ENCODE peak calls at places on chromosomes 3 and 15, in nine cellular contexts. One of them, this sample, is unnamed.
A peak's percentile ranks its signal among the peaks of the same experiment; 100 is the strongest.

GRCh38 chr3:48966876-48967361 is 23.1 kb upstream of the P4HTM start:
- DNase-seq in HTR-8/SVneo: no peak
- DNase-seq in HS-27A: no peak
- DNase-seq in IMR-90: no peak
- DNase-seq in astrocyte of the cerebellum: no peak
- DNase-seq in mucosa of descending colon: peak; percentile 67
- DNase-seq in activated CD4-positive, alpha-beta T cell treated with anti-CD3 and anti-CD28 coated beads for 36 hours: peak; percentile 75
- DNase-seq in GM10248: no peak
- DNase-seq in AML-193: no peak
- DNase-seq in this sample: no peak

GRCh38 chr15:25416693-25417092 is 22.1 kb downstream of the UBE3A start:
- DNase-seq in HTR-8/SVneo: no peak
- DNase-seq in HS-27A: no peak
- DNase-seq in IMR-90: peak; percentile 24
- DNase-seq in astrocyte of the cerebellum: no peak
- DNase-seq in mucosa of descending colon: no peak
- DNase-seq in activated CD4-positive, alpha-beta T cell treated with anti-CD3 and anti-CD28 coated beads for 36 hours: no peak
- DNase-seq in GM10248: no peak
- DNase-seq in AML-193: no peak
- DNase-seq in this sample: no peak

GRCh38 chr15:90893175-90894090 is 9.1 kb downstream of the FES start:
- DNase-seq in HTR-8/SVneo: no peak
- DNase-seq in HS-27A: no peak
- DNase-seq in IMR-90: no peak
- DNase-seq in astrocyte of the cerebellum: no peak
- DNase-seq in mucosa of descending colon: no peak
- DNase-seq in activated CD4-positive, alpha-beta T cell treated with anti-CD3 and anti-CD28 coated beads for 36 hours: peak; percentile 38
- DNase-seq in GM10248: no peak
- DNase-seq in AML-193: no peak
- DNase-seq in this sample: no peak

GRCh38 chr3:84440306-84440705 is 518.5 kb upstream of the CADM2 start:
- DNase-seq in HTR-8/SVneo: no peak
- DNase-seq in HS-27A: no peak
- DNase-seq in IMR-90: no peak
- DNase-seq in astrocyte of the cerebellum: no peak
- DNase-seq in mucosa of descending colon: no peak
- DNase-seq in activated CD4-positive, alpha-beta T cell treated with anti-CD3 and anti-CD28 coated beads for 36 hours: no peak
- DNase-seq in GM10248: no peak
- DNase-seq in AML-193: no peak
- DNase-seq in this sample: no peak

GRCh38 chr15:65184305-65184943 is 718 bp downstream of the CLPX start:
- DNase-seq in HTR-8/SVneo: peak; percentile 42
- DNase-seq in HS-27A: peak; percentile 47
- DNase-seq in IMR-90: peak; percentile 57
- DNase-seq in astrocyte of the cerebellum: no peak
- DNase-seq in mucosa of descending colon: peak; percentile 76
- DNase-seq in activated CD4-positive, alpha-beta T cell treated with anti-CD3 and anti-CD28 coated beads for 36 hours: peak; percentile 57
- DNase-seq in GM10248: peak; percentile 56
- DNase-seq in AML-193: no peak
- DNase-seq in this sample: peak; percentile 34

GRCh38 chr15:41917767-41918430 is 24.0 kb upstream of the SPTBN5 start:
- DNase-seq in HTR-8/SVneo: no peak
- DNase-seq in HS-27A: no peak
- DNase-seq in IMR-90: peak; percentile 84
- DNase-seq in astrocyte of the cerebellum: no peak
- DNase-seq in mucosa of descending colon: no peak
- DNase-seq in activated CD4-positive, alpha-beta T cell treated with anti-CD3 and anti-CD28 coated beads for 36 hours: no peak
- DNase-seq in GM10248: no peak
- DNase-seq in AML-193: no peak
- DNase-seq in this sample: no peak

GRCh38 chr3:35216501-35217266 is 422.6 kb upstream of the ARPP21 start:
- DNase-seq in HTR-8/SVneo: no peak
- DNase-seq in HS-27A: no peak
- DNase-seq in IMR-90: no peak
- DNase-seq in astrocyte of the cerebellum: no peak
- DNase-seq in mucosa of descending colon: no peak
- DNase-seq in activated CD4-positive, alpha-beta T cell treated with anti-CD3 and anti-CD28 coated beads for 36 hours: no peak
- DNase-seq in GM10248: no peak
- DNase-seq in AML-193: no peak
- DNase-seq in this sample: no peak

GRCh38 chr3:183943739-183944138 is 59.1 kb upstream of the PARL start:
- DNase-seq in HTR-8/SVneo: no peak
- DNase-seq in HS-27A: no peak
- DNase-seq in IMR-90: no peak
- DNase-seq in astrocyte of the cerebellum: no peak
- DNase-seq in mucosa of descending colon: no peak
- DNase-seq in activated CD4-positive, alpha-beta T cell treated with anti-CD3 and anti-CD28 coated beads for 36 hours: no peak
- DNase-seq in GM10248: no peak
- DNase-seq in AML-193: no peak
- DNase-seq in this sample: no peak

GRCh38 chr15:83545803-83546534 is 98.8 kb downstream of the SH3GL3 start:
- DNase-seq in HTR-8/SVneo: no peak
- DNase-seq in HS-27A: no peak
- DNase-seq in IMR-90: no peak
- DNase-seq in astrocyte of the cerebellum: no peak
- DNase-seq in mucosa of descending colon: no peak
- DNase-seq in activated CD4-positive, alpha-beta T cell treated with anti-CD3 and anti-CD28 coated beads for 36 hours: no peak
- DNase-seq in GM10248: no peak
- DNase-seq in AML-193: no peak
- DNase-seq in this sample: no peak

GRCh38 chr3:141498592-141499223 is 11.9 kb downstream of the RASA2 start:
- DNase-seq in HTR-8/SVneo: no peak
- DNase-seq in HS-27A: no peak
- DNase-seq in IMR-90: no peak
- DNase-seq in astrocyte of the cerebellum: no peak
- DNase-seq in mucosa of descending colon: peak; percentile 45
- DNase-seq in activated CD4-positive, alpha-beta T cell treated with anti-CD3 and anti-CD28 coated beads for 36 hours: peak; percentile 90
- DNase-seq in GM10248: peak; percentile 25
- DNase-seq in AML-193: peak; percentile 99
- DNase-seq in this sample: peak; percentile 51

GRCh38 chr3:38479431-38480092 is 16.6 kb upstream of the EXOG start:
- DNase-seq in HTR-8/SVneo: peak; percentile 74
- DNase-seq in HS-27A: peak; percentile 31
- DNase-seq in IMR-90: peak; percentile 62
- DNase-seq in astrocyte of the cerebellum: peak; percentile 39
- DNase-seq in mucosa of descending colon: peak; percentile 58
- DNase-seq in activated CD4-positive, alpha-beta T cell treated with anti-CD3 and anti-CD28 coated beads for 36 hours: peak; percentile 64
- DNase-seq in GM10248: peak; percentile 79
- DNase-seq in AML-193: peak; percentile 70
- DNase-seq in this sample: peak; percentile 54

GRCh38 chr15:58951388-58952060 is 18.0 kb upstream of the SLTM start:
- DNase-seq in HTR-8/SVneo: no peak
- DNase-seq in HS-27A: no peak
- DNase-seq in IMR-90: peak; percentile 84
- DNase-seq in astrocyte of the cerebellum: peak; percentile 76
- DNase-seq in mucosa of descending colon: no peak
- DNase-seq in activated CD4-positive, alpha-beta T cell treated with anti-CD3 and anti-CD28 coated beads for 36 hours: no peak
- DNase-seq in GM10248: no peak
- DNase-seq in AML-193: no peak
- DNase-seq in this sample: no peak

GRCh38 chr15:39939487-39940452 is 5.9 kb downstream of the EIF2AK4 start:
- DNase-seq in HTR-8/SVneo: no peak
- DNase-seq in HS-27A: no peak
- DNase-seq in IMR-90: no peak
- DNase-seq in astrocyte of the cerebellum: no peak
- DNase-seq in mucosa of descending colon: no peak
- DNase-seq in activated CD4-positive, alpha-beta T cell treated with anti-CD3 and anti-CD28 coated beads for 36 hours: no peak
- DNase-seq in GM10248: no peak
- DNase-seq in AML-193: no peak
- DNase-seq in this sample: no peak

GRCh38 chr3:185582236-185582635 is 3.9 kb upstream of the SENP2 start:
- DNase-seq in HTR-8/SVneo: no peak
- DNase-seq in HS-27A: no peak
- DNase-seq in IMR-90: no peak
- DNase-seq in astrocyte of the cerebellum: no peak
- DNase-seq in mucosa of descending colon: no peak
- DNase-seq in activated CD4-positive, alpha-beta T cell treated with anti-CD3 and anti-CD28 coated beads for 36 hours: no peak
- DNase-seq in GM10248: no peak
- DNase-seq in AML-193: no peak
- DNase-seq in this sample: no peak

GRCh38 chr3:71430941-71431552 is 152.5 kb downstream of the FOXP1 start:
- DNase-seq in HTR-8/SVneo: no peak
- DNase-seq in HS-27A: no peak
- DNase-seq in IMR-90: no peak
- DNase-seq in astrocyte of the cerebellum: no peak
- DNase-seq in mucosa of descending colon: no peak
- DNase-seq in activated CD4-positive, alpha-beta T cell treated with anti-CD3 and anti-CD28 coated beads for 36 hours: no peak
- DNase-seq in GM10248: no peak
- DNase-seq in AML-193: no peak
- DNase-seq in this sample: no peak

GRCh38 chr3:132874701-132875100 is 152.5 kb upstream of the NPHP3 start:
- DNase-seq in HTR-8/SVneo: no peak
- DNase-seq in HS-27A: no peak
- DNase-seq in IMR-90: no peak
- DNase-seq in astrocyte of the cerebellum: no peak
- DNase-seq in mucosa of descending colon: no peak
- DNase-seq in activated CD4-positive, alpha-beta T cell treated with anti-CD3 and anti-CD28 coated beads for 36 hours: no peak
- DNase-seq in GM10248: no peak
- DNase-seq in AML-193: no peak
- DNase-seq in this sample: no peak

GRCh38 chr3:58647661-58648141 is 18.9 kb downstream of the FAM3D start:
- DNase-seq in HTR-8/SVneo: no peak
- DNase-seq in HS-27A: no peak
- DNase-seq in IMR-90: no peak
- DNase-seq in astrocyte of the cerebellum: no peak
- DNase-seq in mucosa of descending colon: no peak
- DNase-seq in activated CD4-positive, alpha-beta T cell treated with anti-CD3 and anti-CD28 coated beads for 36 hours: no peak
- DNase-seq in GM10248: no peak
- DNase-seq in AML-193: no peak
- DNase-seq in this sample: no peak

GRCh38 chr3:155420869-155421486 is 127.5 kb upstream of the STRIT1 start:
- DNase-seq in HTR-8/SVneo: no peak
- DNase-seq in HS-27A: no peak
- DNase-seq in IMR-90: no peak
- DNase-seq in astrocyte of the cerebellum: no peak
- DNase-seq in mucosa of descending colon: no peak
- DNase-seq in activated CD4-positive, alpha-beta T cell treated with anti-CD3 and anti-CD28 coated beads for 36 hours: no peak
- DNase-seq in GM10248: no peak
- DNase-seq in AML-193: no peak
- DNase-seq in this sample: no peak

This sample was measured in germinal center.